ENCODE peak calls at places on chromosomes 7 and 10, in five cellular contexts. One of them, this sample, is unnamed.

GRCh38 chr7:32892521-32893224 is 1.1 kb upstream of the KBTBD2 start:
- DNase-seq in HepG2: no peak
- DNase-seq in K562: peak; percentile 46
- DNase-seq in HCT116: peak; percentile 4
- DNase-seq in GM12878: no peak
- DNase-seq in this sample: peak; percentile 63

GRCh38 chr7:127252736-127253288 is at the start of gene GRM8:
- DNase-seq in HepG2: peak; percentile 9
- DNase-seq in K562: peak; percentile 66
- DNase-seq in HCT116: no peak
- DNase-seq in GM12878: no peak
- DNase-seq in this sample: peak; percentile 87

GRCh38 chr7:66043681-66044497 is 31.7 kb upstream of the ASL start:
- DNase-seq in HepG2: no peak
- DNase-seq in K562: peak; percentile 15
- DNase-seq in HCT116: no peak
- DNase-seq in GM12878: no peak
- DNase-seq in this sample: peak; percentile 83

GRCh38 chr7:151292850-151293249 is 44.4 kb upstream of the SMARCD3 start:
- DNase-seq in HepG2: no peak
- DNase-seq in K562: no peak
- DNase-seq in HCT116: no peak
- DNase-seq in GM12878: no peak
- DNase-seq in this sample: no peak

GRCh38 chr10:126160971-126161630 is 227.2 kb downstream of the ADAM12 start:
- DNase-seq in HepG2: no peak
- DNase-seq in K562: no peak
- DNase-seq in HCT116: peak; percentile 50
- DNase-seq in GM12878: no peak
- DNase-seq in this sample: peak; percentile 48

GRCh38 chr7:108204281-108204796 is 74.2 kb upstream of the LAMB4 start:
- DNase-seq in HepG2: no peak
- DNase-seq in K562: no peak
- DNase-seq in HCT116: no peak
- DNase-seq in GM12878: no peak
- DNase-seq in this sample: no peak

GRCh38 chr7:14902589-14902963 is at the start of gene DGKB:
- DNase-seq in HepG2: no peak
- DNase-seq in K562: no peak
- DNase-seq in HCT116: no peak
- DNase-seq in GM12878: no peak
- DNase-seq in this sample: peak; percentile 70

GRCh38 chr7:18896343-18896975 is 221.0 kb downstream of the TWIST1 start:
- DNase-seq in HepG2: no peak
- DNase-seq in K562: no peak
- DNase-seq in HCT116: no peak
- DNase-seq in GM12878: no peak
- DNase-seq in this sample: peak; percentile 47

GRCh38 chr10:59907918-59908807 is 1.8 kb upstream of the CCDC6 start:
- DNase-seq in HepG2: no peak
- DNase-seq in K562: peak; percentile 75
- DNase-seq in HCT116: peak; percentile 77
- DNase-seq in GM12878: no peak
- DNase-seq in this sample: peak; percentile 98

GRCh38 chr7:120794100-120794729 is 63.7 kb downstream of the TSPAN12 start:
- DNase-seq in HepG2: no peak
- DNase-seq in K562: no peak
- DNase-seq in HCT116: no peak
- DNase-seq in GM12878: no peak
- DNase-seq in this sample: no peak

GRCh38 chr10:19164461-19164860 is 115.9 kb downstream of the MALRD1 start:
- DNase-seq in HepG2: no peak
- DNase-seq in K562: no peak
- DNase-seq in HCT116: no peak
- DNase-seq in GM12878: no peak
- DNase-seq in this sample: no peak

GRCh38 chr7:80918909-80919721 is at the start of gene SEMA3C:
- DNase-seq in HepG2: peak; percentile 65
- DNase-seq in K562: peak; percentile 79
- DNase-seq in HCT116: peak; percentile 78
- DNase-seq in GM12878: no peak
- DNase-seq in this sample: peak; percentile 94

GRCh38 chr10:125521721-125522680 is 161.0 kb downstream of the TEX36 start:
- DNase-seq in HepG2: peak; percentile 23
- DNase-seq in K562: peak; percentile 52
- DNase-seq in HCT116: peak; percentile 88
- DNase-seq in GM12878: no peak
- DNase-seq in this sample: peak; percentile 88

GRCh38 chr10:60434418-60435046 is 44.9 kb upstream of the ANK3 start:
- DNase-seq in HepG2: peak; percentile 35
- DNase-seq in K562: peak; percentile 60
- DNase-seq in HCT116: peak; percentile 43
- DNase-seq in GM12878: no peak
- DNase-seq in this sample: peak; percentile 72

GRCh38 chr10:43264987-43265798 is 1.7 kb downstream of the RASGEF1A start:
- DNase-seq in HepG2: no peak
- DNase-seq in K562: no peak
- DNase-seq in HCT116: no peak
- DNase-seq in GM12878: no peak
- DNase-seq in this sample: no peak

GRCh38 chr7:70152313-70152712 is 554.0 kb downstream of the AUTS2 start:
- DNase-seq in HepG2: no peak
- DNase-seq in K562: no peak
- DNase-seq in HCT116: no peak
- DNase-seq in GM12878: no peak
- DNase-seq in this sample: no peak

GRCh38 chr7:46058424-46058823 is 137.4 kb upstream of the IGFBP3 start:
- DNase-seq in HepG2: no peak
- DNase-seq in K562: no peak
- DNase-seq in HCT116: no peak
- DNase-seq in GM12878: no peak
- DNase-seq in this sample: no peak

GRCh38 chr10:51667992-51668689 is 31.3 kb downstream of the CSTF2T start:
- DNase-seq in HepG2: no peak
- DNase-seq in K562: no peak
- DNase-seq in HCT116: no peak
- DNase-seq in GM12878: no peak
- DNase-seq in this sample: no peak

GRCh38 chr10:78664929-78665525 is 403.7 kb upstream of the ZMIZ1 start:
- DNase-seq in HepG2: no peak
- DNase-seq in K562: peak; percentile 49
- DNase-seq in HCT116: peak; percentile 48
- DNase-seq in GM12878: no peak
- DNase-seq in this sample: peak; percentile 56

GRCh38 chr10:42970451-42971250 is 106.2 kb upstream of the RET start:
- DNase-seq in HepG2: no peak
- DNase-seq in K562: no peak
- DNase-seq in HCT116: no peak
- DNase-seq in GM12878: no peak
- DNase-seq in this sample: no peak

GRCh38 chr7:137937202-137937560 is 64.7 kb downstream of the CREB3L2 start:
- DNase-seq in HepG2: no peak
- DNase-seq in K562: no peak
- DNase-seq in HCT116: no peak
- DNase-seq in GM12878: no peak
- DNase-seq in this sample: no peak

GRCh38 chr7:84297606-84298005 is 103.0 kb upstream of the SEMA3A start:
- DNase-seq in HepG2: no peak
- DNase-seq in K562: no peak
- DNase-seq in HCT116: no peak
- DNase-seq in GM12878: no peak
- DNase-seq in this sample: no peak

GRCh38 chr10:58660577-58661255 is 148.0 kb downstream of the BICC1 start:
- DNase-seq in HepG2: no peak
- DNase-seq in K562: no peak
- DNase-seq in HCT116: no peak
- DNase-seq in GM12878: no peak
- DNase-seq in this sample: no peak

GRCh38 chr7:74387606-74388005 is 66.1 kb upstream of the GTF2IRD1 start:
- DNase-seq in HepG2: no peak
- DNase-seq in K562: no peak
- DNase-seq in HCT116: no peak
- DNase-seq in GM12878: no peak
- DNase-seq in this sample: no peak

GRCh38 chr7:92595281-92595680 is 5.1 kb upstream of the FAM133B start:
- DNase-seq in HepG2: no peak
- DNase-seq in K562: no peak
- DNase-seq in HCT116: peak; percentile 28
- DNase-seq in GM12878: no peak
- DNase-seq in this sample: no peak

GRCh38 chr7:91657386-91658120 is 222.9 kb downstream of the MTERF1 start:
- DNase-seq in HepG2: no peak
- DNase-seq in K562: no peak
- DNase-seq in HCT116: no peak
- DNase-seq in GM12878: no peak
- DNase-seq in this sample: peak; percentile 36

GRCh38 chr7:6530626-6531491 is 20.4 kb downstream of the GRID2IP start:
- DNase-seq in HepG2: no peak
- DNase-seq in K562: peak; percentile 61
- DNase-seq in HCT116: no peak
- DNase-seq in GM12878: no peak
- DNase-seq in this sample: peak; percentile 86

GRCh38 chr7:105204953-105205352 is 183.8 kb downstream of the SRPK2 start:
- DNase-seq in HepG2: no peak
- DNase-seq in K562: no peak
- DNase-seq in HCT116: no peak
- DNase-seq in GM12878: no peak
- DNase-seq in this sample: no peak

GRCh38 chr10:122044045-122044661 is 55.2 kb downstream of the TACC2 start:
- DNase-seq in HepG2: peak; percentile 76
- DNase-seq in K562: no peak
- DNase-seq in HCT116: no peak
- DNase-seq in GM12878: no peak
- DNase-seq in this sample: peak; percentile 43

GRCh38 chr7:18357691-18358090 is 137.9 kb upstream of the HDAC9 start:
- DNase-seq in HepG2: no peak
- DNase-seq in K562: no peak
- DNase-seq in HCT116: no peak
- DNase-seq in GM12878: no peak
- DNase-seq in this sample: peak; percentile 55

DNA sequence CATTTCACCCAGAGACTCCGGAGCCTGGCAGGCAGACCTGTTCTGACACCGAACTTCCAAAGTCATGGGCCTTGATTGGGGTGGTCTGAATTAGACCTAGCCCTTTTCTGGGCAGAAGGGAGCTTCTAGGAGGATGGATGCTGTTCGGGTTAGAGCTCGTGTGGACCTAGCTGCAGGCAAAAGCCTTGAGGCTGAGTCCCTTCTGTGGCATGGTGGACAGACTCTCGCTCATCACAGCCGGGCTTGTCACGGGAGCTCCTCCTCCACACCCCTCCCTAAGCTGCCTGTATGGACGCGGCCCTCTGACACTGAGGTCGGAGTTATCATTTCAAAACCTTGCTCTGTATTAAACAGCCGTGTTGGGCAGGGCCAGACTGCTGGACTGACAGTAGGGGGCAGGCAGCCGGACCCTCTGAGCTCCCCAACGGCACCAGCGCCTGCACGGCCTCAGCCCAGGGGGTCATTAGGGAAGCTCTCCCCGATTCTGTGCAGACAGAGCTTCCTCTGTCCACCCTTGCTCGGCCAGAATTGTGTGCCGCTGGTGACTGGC is 2.2 kb downstream of the IRF5 start:
- DNase-seq in HepG2: no peak
- DNase-seq in K562: peak; percentile 62
- DNase-seq in HCT116: no peak
- DNase-seq in GM12878: no peak
- DNase-seq in this sample: no peak
- TF ChIP-seq CTCF in HepG2: peak; percentile 54
- TF ChIP-seq CTCF in K562: peak; percentile 29
- TF ChIP-seq CTCF in HCT116: no peak
- TF ChIP-seq CTCF in GM12878: no peak
- TF ChIP-seq CTCF in this sample: no peak

DNA sequence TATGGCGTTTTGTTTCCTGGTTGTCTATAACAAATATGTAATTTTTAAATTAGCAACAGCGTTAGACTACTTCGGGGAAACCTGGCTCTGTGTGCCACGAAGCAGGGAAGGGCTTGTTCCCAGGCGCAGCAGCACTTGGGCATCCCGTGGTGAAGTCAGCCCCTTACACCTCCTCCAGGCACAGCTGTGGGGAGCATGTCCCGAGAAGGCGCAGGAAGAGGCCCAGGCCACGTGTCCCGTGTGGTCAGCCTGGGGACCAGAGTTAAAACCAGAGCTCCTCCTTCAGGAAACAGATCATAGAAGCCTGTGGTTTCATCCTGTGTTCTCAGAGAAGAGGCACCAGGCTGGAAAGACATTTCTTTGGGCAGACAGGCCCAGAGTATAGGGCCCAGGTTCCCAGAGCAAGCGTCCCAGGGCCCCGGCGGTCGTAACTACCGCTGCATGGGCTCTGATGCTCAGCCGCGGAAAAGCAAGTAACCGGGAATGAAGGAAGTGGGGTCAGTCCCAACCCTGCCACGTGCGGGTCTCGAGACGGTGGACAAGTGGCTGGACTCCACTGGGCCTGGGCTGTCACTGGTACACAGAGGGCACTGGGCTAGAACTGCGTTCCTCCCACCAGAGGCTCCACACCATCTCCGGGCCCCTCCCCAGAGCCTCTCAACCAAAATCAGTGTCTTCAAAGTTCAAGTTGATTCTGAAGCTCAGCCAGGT is 7.1 kb downstream of the NUDT1 start:
- DNase-seq in HepG2: no peak
- DNase-seq in K562: peak; percentile 61
- DNase-seq in HCT116: no peak
- DNase-seq in GM12878: peak; percentile 48
- DNase-seq in this sample: peak; percentile 52
- TF ChIP-seq REST in HepG2: no peak
- TF ChIP-seq REST in K562: no peak
- TF ChIP-seq REST in HCT116: no peak
- TF ChIP-seq REST in GM12878: no peak
- TF ChIP-seq REST in this sample: no peak

DNA sequence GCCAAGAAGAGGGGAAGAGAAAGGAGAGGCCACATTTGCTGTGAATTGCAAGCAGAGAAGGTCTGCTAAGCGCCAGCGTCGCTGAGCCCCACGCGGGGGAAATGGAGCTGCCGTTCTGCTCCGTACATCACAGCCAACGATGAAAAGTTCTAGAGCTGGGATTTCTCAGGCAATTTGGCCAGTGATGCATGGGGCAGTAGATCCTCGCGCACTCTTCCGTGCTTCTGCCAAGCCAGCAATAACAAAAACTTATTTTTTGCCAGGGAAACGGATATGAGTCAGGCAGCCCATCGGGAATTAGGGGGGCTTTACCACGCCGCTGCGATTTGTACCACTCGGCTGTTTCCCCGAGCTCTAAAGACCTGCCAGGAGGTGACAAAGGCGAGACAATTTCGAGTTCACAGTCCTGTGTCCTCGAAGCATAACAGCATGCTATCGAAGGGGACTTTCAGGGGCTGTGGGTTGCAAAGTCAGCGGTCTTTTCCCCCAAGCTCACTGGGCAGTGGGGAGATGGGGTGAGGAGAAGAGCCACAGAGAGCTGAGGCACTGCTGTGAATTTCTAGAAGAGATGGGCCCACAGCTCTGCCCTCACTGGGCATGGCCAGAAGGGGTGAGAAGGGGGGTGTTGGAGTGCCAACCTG is 30.0 kb upstream of the SLF2 start:
- DNase-seq in HepG2: no peak
- DNase-seq in K562: no peak
- DNase-seq in HCT116: no peak
- DNase-seq in GM12878: no peak
- DNase-seq in this sample: no peak
- TF ChIP-seq EZH2 in HepG2: no peak
- TF ChIP-seq EZH2 in K562: no peak
- TF ChIP-seq EZH2 in HCT116: no peak
- TF ChIP-seq EZH2 in GM12878: no peak
- TF ChIP-seq EZH2 in this sample: no peak

GRCh38 chr7:158704524-158705233 is at the start of gene NCAPG2:
- DNase-seq in HepG2: peak; percentile 94
- DNase-seq in K562: peak; percentile 99
- DNase-seq in HCT116: peak; percentile 95
- DNase-seq in GM12878: peak; percentile 88
- DNase-seq in this sample: peak; percentile 97
- TF ChIP-seq CTCF in HepG2: peak; percentile 41
- TF ChIP-seq CTCF in K562: no peak
- TF ChIP-seq CTCF in HCT116: peak; percentile 17
- TF ChIP-seq CTCF in GM12878: no peak
- TF ChIP-seq CTCF in this sample: no peak